ENCODE peak calls at places on chromosome 2, in nine cellular contexts. R, O, H, G, E, P, T, W and C are unnamed samples.

GRCh38 chr2:29314816-29315571 is 199.8 kb downstream of the CLIP4 start:
- DNase-seq in R (peak; percentile 30), O (peak; percentile 20), H (peak; percentile 86), G (peak; percentile 22), E (peak; percentile 13), P (no peak), T (no peak), W (no peak), C (peak; percentile 56)

GRCh38 chr2:43218550-43219382 is 7.6 kb downstream of the ZFP36L2 start:
- DNase-seq in R (peak; percentile 26), O (peak; percentile 76), H (no peak), G (peak; percentile 53), E (peak; percentile 53), P (no peak), T (peak; percentile 38), W (peak; percentile 94), C (peak; percentile 22)

GRCh38 chr2:11077411-11077810 is 77.9 kb upstream of the SLC66A3 start:
- DNase-seq in R (no peak), O (no peak), H (no peak), G (no peak), E (no peak), P (no peak), T (no peak), W (peak; percentile 63), C (no peak)

GRCh38 chr2:57141269-57141668 is 905.3 kb upstream of the VRK2 start:
- DNase-seq in R (peak; percentile 6), O (no peak), H (no peak), G (no peak), E (no peak), P (no peak), T (peak; percentile 17), W (no peak), C (peak; percentile 33)

GRCh38 chr2:236932711-236933300 is 152.9 kb upstream of the COPS8 start:
- DNase-seq in R (no peak), O (no peak), H (peak; percentile 37), G (no peak), E (no peak), P (no peak), T (no peak), W (no peak), C (no peak)

GRCh38 chr2:144516981-144517824 is 2.7 kb downstream of the ZEB2 start:
- DNase-seq in R (peak; percentile 98), O (peak; percentile 48), H (peak; percentile 74), G (no peak), E (no peak), P (peak; percentile 82), T (peak; percentile 81), W (peak; percentile 92), C (peak; percentile 91)

GRCh38 chr2:10977003-10977402 is 65.3 kb downstream of the KCNF1 start:
- DNase-seq in R (peak; percentile 39), O (no peak), H (no peak), G (no peak), E (no peak), P (no peak), T (peak; percentile 18), W (peak; percentile 40), C (peak; percentile 55)

GRCh38 chr2:176582990-176583481 is 313.8 kb downstream of the MTX2 start:
- DNase-seq in R (peak; percentile 98), O (peak; percentile 24), H (peak; percentile 64), G (no peak), E (no peak), P (peak; percentile 55), T (peak; percentile 75), W (no peak), C (peak; percentile 96)